ENCODE peak calls at places on chromosome 2, in five cellular contexts. M, Y, I, Q and J are unnamed samples.
A peak's percentile ranks its signal among the peaks of the same experiment; 100 is the strongest.

GRCh38 chr2:57843158-57843557 is 203.4 kb upstream of the VRK2 start:
- DNase-seq in I (peak; percentile 70), Q (no peak), M (no peak), Y (no peak), J (no peak)

GRCh38 chr2:189533274-189534035 is 47.1 kb downstream of the SLC40A1 start:
- DNase-seq in Y (no peak), I (no peak), Q (no peak), M (no peak), J (no peak)

GRCh38 chr2:12424820-12425219 is 291.9 kb upstream of the TRIB2 start:
- DNase-seq in I (no peak), M (no peak), Q (no peak), Y (no peak), J (no peak)

GRCh38 chr2:103174711-103175110 is 412.9 kb downstream of the TMEM182 start:
- DNase-seq in I (no peak), M (no peak), Y (no peak), Q (no peak), J (no peak)

GRCh38 chr2:237441605-237442004 is 27.6 kb upstream of the COL6A3 start:
- DNase-seq in M (no peak), Y (no peak), Q (peak; percentile 19), I (no peak), J (no peak)

GRCh38 chr2:224359569-224359968 is 42.3 kb downstream of the FAM124B start:
- DNase-seq in M (no peak), Q (no peak), I (peak; percentile 42), Y (no peak), J (no peak)

GRCh38 chr2:47028171-47028570 is 112.6 kb upstream of the MCFD2 start:
- DNase-seq in Y (no peak), I (no peak), Q (no peak), M (no peak), J (no peak)

GRCh38 chr2:205848601-205849000 is 166.3 kb downstream of the NRP2 start:
- DNase-seq in Q (no peak), M (no peak), I (no peak), Y (no peak), J (no peak)

GRCh38 chr2:70515938-70516337 is 37.7 kb downstream of the TGFA start:
- DNase-seq in I (no peak), Q (no peak), Y (no peak), M (no peak), J (no peak)

GRCh38 chr2:5164806-5165525 is 527.2 kb upstream of the SOX11 start:
- DNase-seq in M (no peak), Q (no peak), Y (no peak), I (no peak), J (no peak)

GRCh38 chr2:234496835-234497591 is at the start of gene ARL4C:
- DNase-seq in M (peak; percentile 94), Y (peak; percentile 83), I (peak; percentile 84), Q (no peak), J (no peak)

GRCh38 chr2:147473075-147473474 is 371.8 kb upstream of the ACVR2A start:
- DNase-seq in M (no peak), Q (no peak), I (no peak), Y (no peak), J (no peak)

GRCh38 chr2:97704989-97705388 is 8.4 kb upstream of the ZAP70 start:
- DNase-seq in I (no peak), Y (no peak), M (no peak), Q (no peak), J (no peak)

GRCh38 chr2:189096769-189097447 is 82.7 kb downstream of the COL5A2 start:
- DNase-seq in I (no peak), M (no peak), Q (no peak), Y (peak; percentile 87), J (no peak)

GRCh38 chr2:189297446-189297845 is 117.9 kb upstream of the COL5A2 start:
- DNase-seq in Y (peak; percentile 45), Q (no peak), I (no peak), M (no peak), J (no peak)

GRCh38 chr2:26778507-26778906 is 7.3 kb upstream of the CENPA start:
- DNase-seq in Y (no peak), Q (no peak), I (no peak), M (no peak), J (no peak)

GRCh38 chr2:63544017-63544627 is 44.2 kb downstream of the WDPCP start:
- DNase-seq in M (no peak), Y (no peak), I (no peak), Q (no peak), J (no peak)

GRCh38 chr2:96353032-96353561 is 17.5 kb downstream of the NCAPH start:
- DNase-seq in Q (no peak), M (no peak), Y (no peak), I (no peak), J (no peak)

GRCh38 chr2:209425082-209426071 is 1.5 kb downstream of the MAP2 start:
- DNase-seq in I (peak; percentile 28), M (no peak), Q (no peak), Y (no peak), J (no peak)

GRCh38 chr2:44100351-44100750 is 68.3 kb upstream of the PPM1B start:
- DNase-seq in Q (no peak), I (no peak), Y (peak; percentile 60), M (no peak), J (no peak)

GRCh38 chr2:145012214-145012670 is 492.3 kb upstream of the ZEB2 start:
- DNase-seq in M (no peak), Y (peak; percentile 58), I (no peak), Q (no peak), J (no peak)

GRCh38 chr2:117832332-117832731 is 17.8 kb downstream of the DDX18 start:
- DNase-seq in M (no peak), Y (no peak), Q (no peak), I (no peak), J (no peak)

GRCh38 chr2:189002079-189002478 is 27.9 kb downstream of the COL3A1 start:
- DNase-seq in Y (peak; percentile 52), M (no peak), Q (no peak), I (no peak), J (no peak)

GRCh38 chr2:235567842-235568241 is 74.0 kb downstream of the AGAP1 start:
- DNase-seq in Y (no peak), Q (no peak), I (no peak), M (no peak), J (no peak)

GRCh38 chr2:32711219-32711618 is 83.4 kb downstream of the TTC27 start:
- DNase-seq in Y (no peak), M (no peak), Q (no peak), I (no peak), J (no peak)

GRCh38 chr2:54872783-54873182 is 149.3 kb downstream of the EML6 start:
- DNase-seq in Y (no peak), M (no peak), Q (no peak), I (no peak), J (no peak)

GRCh38 chr2:70923378-70924015 is 12.2 kb upstream of the ATP6V1B1 start:
- DNase-seq in Y (no peak), I (no peak), M (no peak), Q (no peak), J (no peak)

GRCh38 chr2:129297430-129297829 is 682.0 kb upstream of the RAB6C start:
- DNase-seq in I (no peak), Q (no peak), M (no peak), Y (no peak), J (no peak)

GRCh38 chr2:119025762-119026351 is 83.9 kb downstream of the MARCO start:
- DNase-seq in Q (no peak), I (no peak), Y (no peak), M (peak; percentile 65), J (no peak)

GRCh38 chr2:200944467-200945394 is 18.7 kb downstream of the ORC2 start:
- DNase-seq in I (no peak), M (no peak), Y (peak; percentile 76), Q (peak; percentile 57), J (peak; percentile 71)

GRCh38 chr2:174778479-174778962 is 14.2 kb upstream of the CHRNA1 start:
- DNase-seq in Y (peak; percentile 63), Q (peak; percentile 38), I (no peak), M (peak; percentile 80), J (peak; percentile 40)

GRCh38 chr2:238255146-238255545 is 15.3 kb upstream of the HES6 start:
- DNase-seq in M (no peak), Y (no peak), I (peak; percentile 11), Q (no peak), J (no peak)

GRCh38 chr2:108911807-108912628 is 77.0 kb downstream of the EDAR start:
- DNase-seq in I (no peak), Q (no peak), M (no peak), Y (no peak), J (no peak)